ENCODE peak calls at places on chromosome 14, in eight cellular contexts. Y, P, V, F, D, H, C and I are unnamed samples.

GRCh38 chr14:68174446-68174845 is 354.9 kb downstream of the RAD51B start:
- DNase-seq in Y (no peak), P (no peak), V (no peak), F (no peak), D (no peak), H (no peak), C (no peak), I (no peak)

GRCh38 chr14:59823190-59823589 is 47.4 kb downstream of the RTN1 start:
- DNase-seq in Y (no peak), P (no peak), V (no peak), F (no peak), D (no peak), H (no peak), C (no peak), I (no peak)

GRCh38 chr14:95265106-95266094 is 54.3 kb downstream of the CLMN start:
- DNase-seq in Y (peak; percentile 61), P (peak; percentile 63), V (peak; percentile 98), F (peak; percentile 84), D (peak; percentile 97), H (peak; percentile 76), C (peak; percentile 33), I (no peak)

GRCh38 chr14:102711207-102711606 is 66.0 kb upstream of the TRAF3 start:
- DNase-seq in Y (no peak), P (no peak), V (no peak), F (no peak), D (no peak), H (no peak), C (no peak), I (no peak)

GRCh38 chr14:78721756-78722455 is 551.7 kb downstream of the NRXN3 start:
- DNase-seq in Y (no peak), P (no peak), V (no peak), F (no peak), D (no peak), H (no peak), C (no peak), I (no peak)

GRCh38 chr14:65728604-65729003 is 316.1 kb downstream of the FUT8 start:
- DNase-seq in Y (no peak), P (no peak), V (no peak), F (no peak), D (no peak), H (no peak), C (no peak), I (no peak)

GRCh38 chr14:60348211-60348610 is 99.2 kb downstream of the PPM1A start:
- DNase-seq in Y (no peak), P (no peak), V (no peak), F (no peak), D (no peak), H (no peak), C (no peak), I (no peak)

GRCh38 chr14:37202265-37202664 is 4.5 kb downstream of the MIPOL1 start:
- DNase-seq in Y (no peak), P (no peak), V (no peak), F (no peak), D (no peak), H (no peak), C (no peak), I (no peak)

GRCh38 chr14:61866932-61867920 is 105.0 kb downstream of the SNAPC1 start:
- DNase-seq in Y (no peak), P (no peak), V (no peak), F (no peak), D (peak; percentile 33), H (peak; percentile 80), C (no peak), I (no peak)

GRCh38 chr14:51776102-51776894 is 84.1 kb upstream of the GNG2 start:
- DNase-seq in Y (peak; percentile 56), P (no peak), V (peak; percentile 44), F (peak; percentile 25), D (peak; percentile 78), H (peak; percentile 66), C (peak; percentile 51), I (peak; percentile 32)

GRCh38 chr14:67962215-67962644 is 142.7 kb downstream of the RAD51B start:
- DNase-seq in Y (no peak), P (no peak), V (no peak), F (no peak), D (no peak), H (peak; percentile 59), C (peak; percentile 2), I (no peak)

GRCh38 chr14:100022772-100023451 is 42.3 kb upstream of the EVL start:
- DNase-seq in Y (peak; percentile 17), P (no peak), V (no peak), F (no peak), D (no peak), H (no peak), C (no peak), I (no peak)

GRCh38 chr14:72781476-72782181 is 112.3 kb downstream of the DPF3 start:
- DNase-seq in Y (no peak), P (no peak), V (no peak), F (no peak), D (peak; percentile 51), H (no peak), C (no peak), I (no peak)

GRCh38 chr14:51395361-51395849 is 155.4 kb downstream of the TMX1 start:
- DNase-seq in Y (no peak), P (no peak), V (no peak), F (peak; percentile 80), D (peak; percentile 22), H (no peak), C (no peak), I (no peak)

GRCh38 chr14:58639842-58640484 is 2.2 kb downstream of the DACT1 start:
- DNase-seq in Y (peak; percentile 56), P (no peak), V (peak; percentile 62), F (peak; percentile 35), D (peak; percentile 65), H (peak; percentile 51), C (no peak), I (no peak)

GRCh38 chr14:99036594-99037293 is 235.3 kb downstream of the BCL11B start:
- DNase-seq in Y (peak; percentile 25), P (peak; percentile 25), V (no peak), F (no peak), D (no peak), H (peak; percentile 93), C (no peak), I (no peak)

GRCh38 chr14:85471156-85471555 is 58.8 kb upstream of the FLRT2 start:
- DNase-seq in Y (no peak), P (no peak), V (no peak), F (no peak), D (no peak), H (no peak), C (no peak), I (no peak)

DNA sequence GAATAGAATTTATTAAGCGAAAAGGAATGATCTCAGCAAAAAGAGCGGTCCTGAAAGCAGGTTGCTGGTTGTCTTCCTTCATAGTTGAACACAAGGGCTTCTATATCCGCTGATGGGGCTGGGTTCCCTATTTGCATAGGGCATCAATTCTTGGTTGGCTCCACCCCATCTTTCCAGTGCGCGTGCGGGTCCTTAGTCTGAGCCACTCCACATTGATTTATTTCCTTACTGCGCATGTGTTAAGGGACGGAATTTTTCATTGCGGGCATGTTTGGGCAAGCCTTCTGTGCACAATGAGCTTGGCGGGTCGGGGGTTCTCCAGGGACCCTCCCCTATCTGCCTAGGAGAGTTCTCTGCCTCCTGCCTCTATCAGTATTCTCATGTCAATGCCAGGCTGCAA is 21.2 kb upstream of the DLGAP5 start:
- DNase-seq in Y (no peak), P (no peak), V (no peak), F (no peak), D (no peak), H (no peak), C (no peak), I (no peak)
- TF ChIP-seq POLR2A in Y (no peak), P (no peak), V (no peak), F (no peak), D (no peak), H (no peak), C (no peak), I (no peak)

DNA sequence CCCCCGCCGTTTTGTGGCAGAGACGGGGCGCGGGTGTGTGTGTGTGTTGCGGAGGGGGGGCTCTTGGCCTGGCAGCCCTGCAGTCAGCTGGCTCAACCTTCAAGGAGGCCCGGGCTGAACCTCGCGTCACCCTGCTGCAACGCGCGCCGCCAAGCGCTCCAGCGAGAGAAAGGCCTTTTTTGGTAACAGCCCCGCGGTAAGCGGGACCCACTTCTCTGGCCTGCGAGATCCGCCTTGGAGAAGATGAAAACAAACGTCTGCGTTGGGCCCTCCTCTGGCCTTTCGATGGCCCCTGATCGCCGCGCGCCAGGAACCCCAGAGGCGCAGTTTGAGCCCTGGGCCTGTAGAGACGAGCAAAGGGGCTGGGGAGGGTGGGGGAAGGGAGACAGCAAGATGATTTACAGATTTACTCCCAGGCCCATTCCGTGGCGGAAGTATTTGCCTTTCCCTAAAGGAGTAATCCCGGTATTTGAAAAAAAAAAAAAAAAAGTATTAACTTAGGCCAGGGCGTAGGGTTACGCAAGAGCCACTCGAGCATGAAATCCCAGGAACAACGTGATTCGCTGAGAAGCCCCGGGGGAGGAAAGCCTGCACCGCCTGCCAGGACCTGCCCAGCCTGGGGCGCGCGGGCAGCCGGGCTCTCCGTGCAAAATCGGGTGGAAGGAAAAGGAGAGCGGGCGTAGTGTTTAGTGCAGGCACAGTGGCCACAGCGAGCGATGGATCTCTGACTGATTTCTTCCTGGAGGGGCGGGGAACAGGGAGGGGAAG is 4.5 kb upstream of the IRF2BPL start:
- DNase-seq in Y (peak; percentile 96), P (peak; percentile 91), V (no peak), F (peak; percentile 97), D (peak; percentile 99), H (peak; percentile 93), C (peak; percentile 70), I (peak; percentile 66)
- TF ChIP-seq POLR2A in Y (peak; percentile 92), P (no peak), V (no peak), F (peak; percentile 51), D (peak; percentile 51), H (no peak), C (peak; percentile 72), I (no peak)

DNA sequence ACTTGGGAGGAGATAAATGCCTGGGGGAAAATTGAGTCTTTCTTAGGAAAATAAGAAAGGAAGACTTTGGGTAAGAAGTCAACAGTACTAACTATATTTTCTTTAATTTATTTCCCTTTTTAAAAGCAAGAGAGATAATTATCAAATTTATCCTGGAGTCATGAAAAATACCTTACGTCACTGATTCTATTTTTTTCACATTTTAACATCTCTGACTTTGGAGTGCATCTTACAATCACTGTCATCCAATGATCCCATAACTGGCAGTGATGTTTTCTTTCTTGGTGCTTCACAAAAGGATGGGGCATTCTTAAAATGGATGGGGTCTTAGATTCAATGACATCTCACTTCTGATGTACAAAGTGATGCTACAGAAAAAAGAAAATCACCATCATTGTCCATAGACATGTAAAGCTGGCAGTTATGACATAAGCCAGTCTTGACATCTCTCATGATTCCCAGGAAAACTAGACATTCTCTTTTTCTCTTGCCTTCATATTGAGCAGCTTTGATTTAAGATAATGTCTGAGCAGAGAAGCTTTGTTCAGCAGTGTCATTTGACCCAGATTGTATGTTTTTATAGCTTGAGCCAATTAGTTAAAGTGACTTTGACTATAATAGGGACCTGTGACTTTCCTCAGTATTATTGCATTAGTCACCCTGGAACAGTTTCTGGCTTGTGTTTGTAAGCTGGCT is 236.2 kb downstream of the EGLN3 start:
- DNase-seq in Y (no peak), P (no peak), V (no peak), F (no peak), D (no peak), H (no peak), C (no peak), I (no peak)
- TF ChIP-seq POLR2A in Y (no peak), P (no peak), V (no peak), F (no peak), D (no peak), H (no peak), C (no peak), I (no peak)

DNA sequence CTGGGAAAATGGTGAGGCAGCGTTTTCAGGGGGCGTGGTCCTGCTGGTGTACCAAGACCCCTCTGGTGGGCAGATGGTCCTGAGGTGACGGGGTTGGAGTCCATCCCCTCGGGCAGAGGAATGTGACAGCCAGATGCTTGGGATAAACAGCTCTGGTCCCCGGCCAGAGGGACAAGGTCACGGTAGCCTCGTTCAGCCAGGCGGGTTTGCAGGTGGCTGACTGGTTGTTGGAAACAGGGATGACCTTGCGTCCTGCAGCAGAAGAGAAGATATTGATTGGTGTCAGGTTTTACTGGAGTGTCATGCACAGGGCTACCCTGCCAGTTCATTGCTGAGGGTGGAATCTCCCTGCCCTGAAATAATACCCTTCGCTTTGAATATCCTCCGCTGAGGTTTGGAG is 43.3 kb downstream of the SLC24A4 start:
- DNase-seq in Y (peak; percentile 32), P (no peak), V (no peak), F (no peak), D (no peak), H (no peak), C (no peak), I (no peak)
- TF ChIP-seq POLR2A in Y (no peak), P (no peak), V (no peak), F (no peak), D (no peak), H (no peak), C (no peak), I (no peak)